ENCODE peak calls at places on chromosomes 4 and X, in six cellular contexts. J is HFF-Myc, R is left lung, U is fibroblast of pulmonary artery, X is brain microvascular endothelial cell, P is lower leg skin. I is an unnamed sample.

GRCh38 chr4:945274-946102 is 13.2 kb downstream of the TMEM175 start:
- DNase-seq in R (no peak), U (no peak), J (no peak), P (peak), X (no peak), I (no peak)

GRCh38 chrX:95764972-95765451 is 919.6 kb upstream of the DIAPH2 start:
- DNase-seq in P (no peak), X (peak), J (no peak), R (no peak), U (peak), I (peak)

GRCh38 chr4:143411527-143412480 is 75.1 kb downstream of the GAB1 start:
- DNase-seq in X (peak), P (no peak), J (no peak), R (no peak), U (peak), I (no peak)

GRCh38 chr4:1593038-1593417 is 91.1 kb downstream of the FAM53A start:
- DNase-seq in R (no peak), J (no peak), U (no peak), X (no peak), P (no peak), I (no peak)

GRCh38 chr4:150069361-150069760 is 8.9 kb upstream of the DCLK2 start:
- DNase-seq in J (no peak), X (no peak), P (no peak), U (no peak), R (no peak), I (no peak)

GRCh38 chrX:97547873-97548578 is 664.3 kb downstream of the RPA4 start:
- DNase-seq in U (peak), R (no peak), P (no peak), J (no peak), X (peak), I (no peak)

GRCh38 chr4:87097075-87097474 is 123.3 kb downstream of the KLHL8 start:
- DNase-seq in P (no peak), X (no peak), R (no peak), U (no peak), J (no peak), I (no peak)

GRCh38 chrX:108415146-108415545 is 23.1 kb downstream of the COL4A6 start:
- DNase-seq in J (no peak), R (no peak), P (no peak), X (no peak), U (no peak), I (no peak)

GRCh38 chrX:57286507-57287251 is at the start of gene FAAH2:
- DNase-seq in P (peak), R (peak), X (no peak), J (no peak), U (no peak), I (no peak)

GRCh38 chr4:15513545-15513944 is 43.9 kb downstream of the CC2D2A start:
- DNase-seq in U (no peak), P (no peak), J (no peak), X (no peak), R (no peak), I (no peak)

GRCh38 chr4:71772592-71772991 is 11.3 kb downstream of the GC start:
- DNase-seq in U (no peak), R (no peak), J (no peak), X (no peak), P (no peak), I (no peak)

GRCh38 chr4:89077806-89078205 is 20.8 kb upstream of the FAM13A start:
- DNase-seq in X (no peak), U (no peak), P (no peak), R (no peak), J (no peak), I (no peak)

GRCh38 chrX:11531226-11531625 is 134.5 kb downstream of the ARHGAP6 start:
- DNase-seq in R (no peak), U (peak), P (no peak), J (no peak), X (no peak), I (peak)

GRCh38 chr4:123209436-123209835 is 187.2 kb upstream of the SPRY1 start:
- DNase-seq in P (no peak), X (peak), J (no peak), U (peak), R (no peak), I (no peak)

GRCh38 chr4:76616526-76616925 is 181.5 kb downstream of the SHROOM3 start:
- DNase-seq in J (no peak), U (no peak), R (no peak), P (no peak), X (no peak), I (no peak)

GRCh38 chr4:119490335-119490734 is 138.3 kb downstream of the PDE5A start:
- DNase-seq in J (no peak), P (no peak), X (peak), U (peak), R (no peak), I (no peak)

GRCh38 chrX:34877451-34877850 is 65.1 kb upstream of the FAM47B start:
- DNase-seq in U (peak), P (no peak), R (no peak), X (peak), J (no peak), I (no peak)

GRCh38 chrX:153460826-153461225 is 9.6 kb downstream of the HAUS7 start:
- DNase-seq in U (peak), R (no peak), X (no peak), J (no peak), P (no peak), I (no peak)

GRCh38 chrX:27599928-27600327 is 9.8 kb downstream of the DCAF8L2 start:
- DNase-seq in U (peak), P (no peak), R (no peak), X (no peak), J (no peak), I (no peak)

GRCh38 chr4:145879598-145879997 is 59.0 kb downstream of the ZNF827 start:
- DNase-seq in J (no peak), R (no peak), P (no peak), U (peak), X (no peak), I (no peak)

GRCh38 chrX:45714864-45715263 is 514.2 kb upstream of the DIPK2B start:
- DNase-seq in P (no peak), R (no peak), U (peak), J (no peak), X (peak), I (no peak)

GRCh38 chr4:6224725-6225124 is 24.4 kb upstream of the JAKMIP1 start:
- DNase-seq in X (no peak), P (no peak), R (no peak), J (no peak), U (no peak), I (no peak)

GRCh38 chr4:2792396-2792710 is 532 bp upstream of the SH3BP2 start:
- DNase-seq in P (no peak), R (peak), U (no peak), J (no peak), X (no peak), I (no peak)

GRCh38 chr4:158630893-158631292 is 40.8 kb downstream of the C4orf46 start:
- DNase-seq in R (no peak), P (no peak), X (peak), U (peak), J (no peak), I (peak)

GRCh38 chr4:5893013-5893580 is at the start of gene CRMP1:
- DNase-seq in U (no peak), X (no peak), P (no peak), J (no peak), R (no peak), I (no peak)

GRCh38 chrX:44903107-44903506 is 30.1 kb downstream of the KDM6A start:
- DNase-seq in J (no peak), R (no peak), P (no peak), U (peak), X (peak), I (peak)

GRCh38 chrX:104254442-104255115 is at the start of gene ESX1:
- DNase-seq in R (no peak), U (no peak), J (no peak), X (no peak), P (no peak), I (no peak)

GRCh38 chrX:71604141-71604540 is 14.2 kb downstream of the CXCR3 start:
- DNase-seq in R (no peak), P (no peak), U (peak), X (peak), J (no peak), I (no peak)

GRCh38 chrX:14028473-14028872 is 1.2 kb downstream of the GEMIN8 start:
- DNase-seq in J (no peak), P (no peak), U (no peak), R (no peak), X (no peak), I (no peak)
- H3K4me3 ChIP-seq in J (peak), P (no peak), U (peak), R (peak), X (no peak), I (no peak)

GRCh38 chr4:47664051-47664826 is 173.6 kb downstream of the CORIN start:
- DNase-seq in P (no peak), X (no peak), U (peak), R (no peak), J (no peak), I (no peak)

GRCh38 chr4:47669946-47670345 is 167.9 kb downstream of the CORIN start:
- DNase-seq in U (no peak), X (peak), R (no peak), J (no peak), P (no peak), I (no peak)

GRCh38 chr4:47667552-47667951 is 170.3 kb downstream of the CORIN start:
- DNase-seq in X (peak), P (no peak), R (no peak), U (no peak), J (no peak), I (no peak)

GRCh38 chr4:47668256-47668655 is 169.6 kb downstream of the CORIN start:
- DNase-seq in P (no peak), X (no peak), J (no peak), R (no peak), U (no peak), I (no peak)

GRCh38 chr4:47668810-47669408 is 169.0 kb downstream of the CORIN start:
- DNase-seq in P (no peak), X (peak), U (peak), R (no peak), J (peak), I (peak)
- TF ChIP-seq CTCF in P (no peak), X (peak), U (peak), R (peak), J (peak), I (peak)

DNA sequence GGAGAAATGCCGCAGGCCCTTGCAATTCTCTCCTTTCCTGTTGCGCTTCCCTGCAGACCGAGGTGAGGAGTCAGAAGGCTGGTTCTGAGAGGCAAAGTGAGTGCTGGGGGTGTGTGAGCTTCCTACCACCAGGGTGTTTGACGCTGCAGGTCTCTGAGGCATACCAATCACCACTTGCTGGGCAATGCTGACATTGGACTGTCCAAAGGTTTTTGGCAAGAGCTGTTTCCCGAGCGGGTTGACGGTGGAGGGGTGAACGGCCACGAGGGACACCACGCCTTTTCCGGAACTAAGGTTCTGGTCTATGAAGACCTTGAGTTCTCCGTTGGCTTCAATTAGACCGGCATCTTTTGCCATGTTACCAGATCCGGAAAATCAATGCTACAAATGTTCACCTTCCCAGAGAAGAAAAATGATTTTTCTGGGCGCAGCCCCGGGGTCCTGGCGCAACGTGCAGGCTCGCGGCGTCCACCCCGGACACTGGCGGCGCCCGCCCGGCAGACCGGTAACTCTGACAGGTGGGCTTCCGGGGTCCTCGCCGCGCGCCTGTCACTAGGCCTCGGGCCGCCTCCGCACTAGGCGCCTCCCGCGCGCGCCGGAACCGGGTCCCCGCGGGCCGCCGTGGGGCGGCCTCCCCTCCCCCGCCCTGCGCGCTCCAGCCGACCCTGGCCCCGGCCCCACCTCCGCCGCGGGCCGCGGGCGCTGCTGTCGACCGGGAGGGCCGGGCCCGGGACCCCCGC is 44.9 kb upstream of the FAM47C start:
- DNase-seq in R (no peak), J (no peak), U (no peak), P (no peak), X (no peak), I (no peak)
- H3K4me3 ChIP-seq in R (no peak), J (no peak), U (no peak), P (no peak), X (no peak), I (peak)

DNA sequence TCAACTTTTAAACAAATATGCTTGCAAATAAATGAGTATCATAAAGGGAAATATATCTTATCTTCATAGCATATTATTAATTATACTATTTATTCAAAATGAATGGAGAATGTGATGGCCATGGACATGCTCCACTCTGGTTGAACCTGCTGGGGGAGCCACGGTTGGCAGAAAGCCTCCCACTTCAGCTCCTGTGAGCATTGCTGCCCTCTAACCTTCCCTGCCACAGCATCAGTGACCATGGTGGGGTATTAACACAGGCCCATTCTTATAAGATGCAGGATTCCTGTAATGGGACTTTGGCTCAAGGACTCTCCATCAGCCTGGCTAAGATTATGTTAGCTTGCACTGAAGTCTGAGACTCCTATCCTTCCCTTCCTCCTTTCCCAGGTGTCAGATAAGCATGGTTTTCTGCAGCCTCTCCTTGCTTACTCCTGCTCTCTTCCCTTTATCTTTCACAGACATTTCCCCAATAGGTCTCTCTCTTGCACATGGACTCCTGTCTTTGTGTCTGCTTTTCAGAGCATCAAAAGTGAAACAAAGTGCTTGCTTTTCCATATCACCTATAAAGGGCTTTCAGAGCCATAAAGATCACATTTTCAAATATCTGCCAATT is 4.9 kb upstream of the ABRAXAS1 start:
- DNase-seq in X (no peak), U (no peak), J (no peak), P (no peak), R (no peak), I (no peak)
- TF ChIP-seq CTCF in X (peak), U (no peak), J (no peak), P (no peak), R (no peak), I (no peak)

I was measured in astrocyte of the cerebellum.